ENCODE peak calls at places on chromosome 22, in eight cellular contexts. D, T, J, O, Y, N, W and H are unnamed samples.

GRCh38 chr22:25495286-25495685 is 69.2 kb upstream of the GRK3 start:
- DNase-seq in D (no peak), T (no peak), W (no peak), J (no peak), N (no peak), O (no peak), Y (no peak), H (no peak)

GRCh38 chr22:44883011-44883421 is 126.8 kb downstream of the PHF21B start:
- DNase-seq in W (no peak), O (no peak), J (no peak), D (no peak), Y (no peak), T (no peak), N (no peak), H (peak; percentile 46)

GRCh38 chr22:37636186-37636948 is 3.1 kb upstream of the SH3BP1 start:
- DNase-seq in O (no peak), T (no peak), D (no peak), J (no peak), W (no peak), Y (no peak), N (no peak), H (no peak)

GRCh38 chr22:27930246-27931060 is 11.4 kb upstream of the PITPNB start:
- DNase-seq in W (no peak), O (no peak), D (no peak), J (no peak), T (no peak), N (no peak), Y (no peak), H (no peak)

GRCh38 chr22:35102663-35103062 is 36.7 kb downstream of the ISX start:
- DNase-seq in Y (no peak), W (peak; percentile 39), D (no peak), J (no peak), O (no peak), N (peak; percentile 24), T (no peak), H (no peak)

GRCh38 chr22:25032066-25032465 is 79.5 kb downstream of the KIAA1671 start:
- DNase-seq in N (no peak), O (no peak), T (no peak), D (no peak), J (no peak), Y (no peak), W (no peak), H (no peak)

GRCh38 chr22:49592780-49593501 is 234.7 kb downstream of the BRD1 start:
- DNase-seq in N (no peak), J (no peak), D (no peak), T (no peak), Y (no peak), W (no peak), O (no peak), H (peak; percentile 38)

GRCh38 chr22:35258144-35258988 is 1.1 kb downstream of the HMGXB4 start:
- DNase-seq in T (no peak), O (no peak), W (no peak), J (no peak), Y (peak; percentile 11), D (no peak), N (peak; percentile 16), H (no peak)

GRCh38 chr22:49462795-49463194 is 364.9 kb downstream of the BRD1 start:
- DNase-seq in J (no peak), O (no peak), D (no peak), W (no peak), N (no peak), Y (no peak), T (no peak), H (peak; percentile 78)

GRCh38 chr22:36469094-36469710 is 12.2 kb downstream of the TXN2 start:
- DNase-seq in O (no peak), J (no peak), Y (no peak), W (no peak), T (no peak), D (no peak), N (no peak), H (no peak)

GRCh38 chr22:36466258-36466657 is 15.2 kb downstream of the TXN2 start:
- DNase-seq in J (no peak), T (no peak), W (no peak), O (no peak), D (no peak), N (no peak), Y (no peak), H (no peak)

GRCh38 chr22:36467042-36467810 is 14.2 kb downstream of the TXN2 start:
- DNase-seq in D (peak; percentile 46), W (no peak), O (no peak), T (no peak), J (no peak), Y (no peak), N (no peak), H (peak; percentile 31)

GRCh38 chr22:36470162-36470993 is 11.1 kb downstream of the TXN2 start:
- DNase-seq in O (peak; percentile 82), D (peak; percentile 60), J (no peak), W (peak; percentile 65), T (peak; percentile 76), Y (peak; percentile 85), N (peak; percentile 72), H (no peak)

GRCh38 chr22:36467946-36468345 is 13.5 kb downstream of the TXN2 start:
- DNase-seq in D (peak; percentile 58), O (no peak), Y (no peak), T (no peak), N (peak; percentile 21), W (no peak), J (no peak), H (no peak)
- TF ChIP-seq POLR2AphosphoS5 in D (peak; percentile 39), O (no peak), Y (no peak), T (no peak), N (peak; percentile 36), W (no peak), J (no peak), H (no peak)

GRCh38 chr22:30697975-30698374 is 3.3 kb downstream of the OSBP2 start:
- DNase-seq in J (no peak), N (peak; percentile 57), Y (no peak), W (no peak), T (no peak), O (no peak), D (no peak), H (no peak)

GRCh38 chr22:30694171-30694637 is 470 bp upstream of the OSBP2 start:
- DNase-seq in T (no peak), N (no peak), J (no peak), O (no peak), W (peak; percentile 13), Y (peak; percentile 25), D (peak; percentile 29), H (peak; percentile 62)

GRCh38 chr22:30695351-30695762 is 683 bp downstream of the OSBP2 start:
- DNase-seq in D (no peak), O (no peak), Y (no peak), T (no peak), J (no peak), N (no peak), W (no peak), H (peak; percentile 85)

GRCh38 chr22:30695871-30696655 is 1.4 kb downstream of the OSBP2 start:
- DNase-seq in N (no peak), O (no peak), Y (no peak), W (no peak), T (no peak), J (no peak), D (no peak), H (no peak)

GRCh38 chr22:30694638-30695350 is at the start of gene OSBP2:
- DNase-seq in Y (peak; percentile 32), W (no peak), N (peak; percentile 80), T (no peak), J (no peak), O (no peak), D (no peak), H (peak; percentile 31)
- TF ChIP-seq POLR2AphosphoS5 in Y (no peak), W (no peak), N (no peak), T (no peak), J (no peak), O (no peak), D (peak; percentile 50), H (no peak)

DNA sequence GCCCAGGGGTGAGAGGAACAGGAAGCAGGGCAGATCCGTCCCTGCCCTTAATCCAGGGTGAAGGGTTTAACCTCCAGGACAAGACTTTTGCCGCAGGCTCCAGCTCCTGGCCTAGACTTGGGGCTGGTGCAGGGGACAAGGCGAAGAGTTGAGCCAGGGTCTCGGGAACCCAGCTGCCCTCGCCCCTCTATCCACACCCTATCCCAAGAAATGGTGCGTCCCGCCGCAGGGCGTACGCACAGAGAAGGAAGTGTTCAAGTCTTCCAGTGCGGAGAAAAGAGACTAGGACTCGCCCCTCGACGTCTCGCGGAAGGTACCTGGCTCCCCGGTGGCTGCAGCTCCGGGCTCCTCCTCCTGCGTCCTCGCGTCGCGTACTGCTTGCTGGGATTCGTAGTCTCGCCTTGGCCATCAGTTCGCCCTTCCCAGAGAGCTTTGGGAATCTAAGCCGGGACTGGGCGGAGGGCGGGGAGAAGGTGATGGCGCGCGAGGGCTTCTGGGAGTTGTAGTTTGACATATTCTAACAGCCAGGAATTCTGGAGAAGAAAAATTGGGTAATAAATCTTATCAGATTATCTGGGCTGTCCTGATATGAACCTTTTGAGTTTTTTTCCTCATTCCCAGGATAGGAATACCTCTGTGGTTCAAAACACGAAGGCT is at the start of gene ZMAT5:
- DNase-seq in Y (peak; percentile 97), W (peak; percentile 92), O (peak; percentile 92), N (peak; percentile 92), J (peak; percentile 94), T (peak; percentile 96), D (peak; percentile 97), H (peak; percentile 92)
- TF ChIP-seq POLR2AphosphoS5 in Y (no peak), W (peak; percentile 79), O (peak; percentile 39), N (peak; percentile 41), J (peak; percentile 75), T (peak; percentile 75), D (peak; percentile 91), H (peak; percentile 77)

GRCh38 chr22:50612168-50612714 is 11.6 kb downstream of the MAPK8IP2 start:
- DNase-seq in W (no peak), N (no peak), Y (no peak), T (no peak), D (no peak), J (no peak), O (no peak), H (peak; percentile 37)

GRCh38 chr22:50611341-50612060 is 10.9 kb downstream of the MAPK8IP2 start:
- DNase-seq in N (no peak), T (no peak), D (no peak), Y (no peak), O (no peak), J (no peak), W (no peak), H (peak; percentile 58)

GRCh38 chr22:50612715-50613221 is 12.2 kb downstream of the MAPK8IP2 start:
- DNase-seq in J (no peak), W (no peak), N (peak; percentile 87), O (no peak), Y (peak; percentile 61), T (no peak), D (no peak), H (peak; percentile 78)

GRCh38 chr22:50610581-50610980 is 10.0 kb downstream of the MAPK8IP2 start:
- DNase-seq in O (no peak), T (no peak), J (no peak), W (no peak), D (no peak), N (peak; percentile 1), Y (no peak), H (peak; percentile 12)

DNA sequence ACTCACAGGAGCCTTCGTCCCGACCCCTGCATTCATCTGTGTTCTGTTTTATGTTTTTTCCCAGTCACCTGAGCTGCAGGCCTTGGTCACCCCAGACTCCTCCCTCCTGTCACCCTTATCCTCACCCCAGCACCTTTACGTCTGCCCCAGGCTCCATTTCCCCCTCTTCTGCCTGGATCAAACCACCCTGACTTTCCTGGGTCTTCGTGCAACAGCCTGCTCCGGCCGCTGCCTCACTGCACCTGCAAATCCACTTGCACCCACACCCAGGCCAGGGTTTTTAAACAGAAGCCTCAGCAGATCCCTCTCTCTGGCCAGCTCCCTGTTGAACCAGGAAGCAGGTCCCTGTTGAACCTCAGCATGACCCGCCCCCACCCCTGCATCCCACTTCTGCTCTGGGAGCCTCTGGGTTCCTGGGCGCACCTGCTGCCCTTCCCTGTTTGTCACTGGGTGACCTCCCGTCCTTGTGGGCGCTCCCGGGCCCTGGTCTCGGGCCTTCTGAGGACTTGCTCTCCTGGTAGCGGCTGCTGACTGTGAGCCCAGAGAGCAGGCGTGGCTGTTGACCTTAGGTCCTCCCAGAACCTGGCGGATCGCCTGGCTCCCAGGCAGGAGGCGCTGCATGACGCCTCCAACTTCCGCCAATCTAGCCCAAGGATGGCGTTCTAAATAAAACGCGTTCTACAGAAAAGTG is 12.8 kb downstream of the MAPK8IP2 start:
- DNase-seq in T (peak; percentile 71), D (peak; percentile 68), Y (no peak), O (no peak), J (no peak), W (no peak), N (peak; percentile 66), H (peak; percentile 83)
- TF ChIP-seq POLR2AphosphoS5 in T (peak; percentile 59), D (peak; percentile 48), Y (no peak), O (no peak), J (no peak), W (no peak), N (no peak), H (no peak)